ENCODE peak calls at places on chromosomes 6 and 20, in five cellular contexts. D, O, L, S and N are unnamed samples.

GRCh38 chr6:154478021-154478651 is 32.3 kb downstream of the CNKSR3 start:
- DNase-seq in D (no peak), O (no peak), L (no peak), S (no peak), N (no peak)

GRCh38 chr6:16759646-16760535 is 1.4 kb downstream of the ATXN1 start:
- DNase-seq in D (peak; percentile 90), O (peak; percentile 79), L (peak; percentile 56), S (peak; percentile 93), N (peak; percentile 77)

GRCh38 chr20:45993197-45993951 is 15.3 kb upstream of the MMP9 start:
- DNase-seq in D (no peak), O (no peak), L (no peak), S (no peak), N (peak; percentile 38)

GRCh38 chr6:168411130-168411529 is 29.9 kb upstream of the SMOC2 start:
- DNase-seq in D (no peak), O (peak; percentile 37), L (no peak), S (peak; percentile 43), N (no peak)

GRCh38 chr6:119037941-119038623 is 40.4 kb downstream of the FAM184A start:
- DNase-seq in D (no peak), O (no peak), L (no peak), S (no peak), N (no peak)

GRCh38 chr6:154593122-154593521 is 82.6 kb upstream of the CNKSR3 start:
- DNase-seq in D (no peak), O (no peak), L (no peak), S (no peak), N (no peak)

GRCh38 chr6:121441477-121441876 is 6.0 kb downstream of the GJA1 start:
- DNase-seq in D (no peak), O (no peak), L (no peak), S (no peak), N (no peak)

GRCh38 chr6:13526718-13527668 is 39.6 kb upstream of the GFOD1 start:
- DNase-seq in D (no peak), O (peak; percentile 44), L (peak; percentile 69), S (no peak), N (peak; percentile 58)

GRCh38 chr6:33372532-33373123 is 19.0 kb upstream of the KIFC1 start:
- DNase-seq in D (no peak), O (no peak), L (no peak), S (no peak), N (no peak)

GRCh38 chr20:50385733-50386640 is 124.2 kb upstream of the PTPN1 start:
- DNase-seq in D (no peak), O (no peak), L (peak; percentile 42), S (no peak), N (peak; percentile 83)

GRCh38 chr20:37226889-37227288 is 34.7 kb downstream of the GHRH start:
- DNase-seq in D (no peak), O (no peak), L (no peak), S (no peak), N (no peak)

GRCh38 chr20:49318430-49319203 is 40.8 kb upstream of the ZNFX1 start:
- DNase-seq in D (no peak), O (peak; percentile 67), L (peak; percentile 59), S (no peak), N (peak; percentile 22)

GRCh38 chr20:137668-138131 is 4.7 kb upstream of the DEFB126 start:
- DNase-seq in D (no peak), O (no peak), L (peak; percentile 36), S (no peak), N (peak; percentile 38)

GRCh38 chr6:4803343-4803744 is 27.1 kb downstream of the CDYL start:
- DNase-seq in D (no peak), O (no peak), L (no peak), S (no peak), N (no peak)

GRCh38 chr6:118933855-118934460 is 1.0 kb downstream of the MCM9 start:
- DNase-seq in D (no peak), O (no peak), L (no peak), S (no peak), N (no peak)

GRCh38 chr20:32437391-32438074 is 79.4 kb downstream of the ASXL1 start:
- DNase-seq in D (no peak), O (no peak), L (no peak), S (peak; percentile 28), N (peak; percentile 34)

GRCh38 chr20:32440069-32440757 is 82.1 kb downstream of the ASXL1 start:
- DNase-seq in D (no peak), O (no peak), L (no peak), S (peak; percentile 34), N (no peak)

GRCh38 chr20:32438331-32438858 is 80.3 kb downstream of the ASXL1 start:
- DNase-seq in D (no peak), O (no peak), L (no peak), S (peak; percentile 40), N (no peak)

GRCh38 chr20:32440758-32441078 is 82.6 kb downstream of the ASXL1 start:
- DNase-seq in D (no peak), O (no peak), L (no peak), S (no peak), N (no peak)

GRCh38 chr20:32439132-32439829 is 81.2 kb downstream of the ASXL1 start:
- DNase-seq in D (no peak), O (no peak), L (peak; percentile 33), S (peak; percentile 59), N (peak; percentile 69)
- TF ChIP-seq CTCF in D (no peak), O (no peak), L (peak; percentile 27), S (no peak), N (no peak)

GRCh38 chr6:139282684-139283083 is 9.1 kb downstream of the TXLNB start:
- DNase-seq in D (no peak), O (no peak), L (no peak), S (no peak), N (no peak)
- TF ChIP-seq CTCF in D (no peak), O (no peak), L (no peak), S (no peak), N (no peak)

GRCh38 chr20:40728470-40728869 is 39.4 kb upstream of the MAFB start:
- DNase-seq in D (no peak), O (no peak), L (no peak), S (no peak), N (no peak)
- TF ChIP-seq CTCF in D (no peak), O (no peak), L (peak; percentile 45), S (no peak), N (peak; percentile 39)

DNA sequence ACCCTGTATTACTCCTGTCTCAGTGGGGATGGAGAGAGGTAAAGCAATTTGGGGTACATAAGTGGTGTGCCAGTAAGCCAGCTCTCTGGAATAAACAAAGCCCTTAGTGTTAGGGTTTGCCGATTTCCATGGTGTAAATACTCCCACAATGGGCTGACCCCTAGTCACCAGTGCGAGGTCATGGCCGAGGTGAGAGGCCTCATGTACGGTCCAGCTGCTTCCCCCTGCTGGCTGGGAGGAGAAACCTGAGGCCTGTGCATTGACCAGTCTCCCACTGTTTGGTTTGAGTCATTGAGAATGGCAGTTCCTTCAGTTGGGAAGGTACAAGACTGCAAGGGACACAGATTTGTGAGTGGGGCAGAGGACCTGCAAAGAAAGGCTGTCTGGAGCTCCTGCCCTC is 382.0 kb downstream of the CDH26 start:
- DNase-seq in D (no peak), O (no peak), L (no peak), S (no peak), N (no peak)
- TF ChIP-seq CTCF in D (no peak), O (no peak), L (peak; percentile 25), S (no peak), N (no peak)

GRCh38 chr6:150081702-150082101 is 12.8 kb upstream of the ULBP3 start:
- DNase-seq in D (no peak), O (no peak), L (no peak), S (no peak), N (no peak)
- TF ChIP-seq CTCF in D (no peak), O (no peak), L (no peak), S (no peak), N (no peak)

DNA sequence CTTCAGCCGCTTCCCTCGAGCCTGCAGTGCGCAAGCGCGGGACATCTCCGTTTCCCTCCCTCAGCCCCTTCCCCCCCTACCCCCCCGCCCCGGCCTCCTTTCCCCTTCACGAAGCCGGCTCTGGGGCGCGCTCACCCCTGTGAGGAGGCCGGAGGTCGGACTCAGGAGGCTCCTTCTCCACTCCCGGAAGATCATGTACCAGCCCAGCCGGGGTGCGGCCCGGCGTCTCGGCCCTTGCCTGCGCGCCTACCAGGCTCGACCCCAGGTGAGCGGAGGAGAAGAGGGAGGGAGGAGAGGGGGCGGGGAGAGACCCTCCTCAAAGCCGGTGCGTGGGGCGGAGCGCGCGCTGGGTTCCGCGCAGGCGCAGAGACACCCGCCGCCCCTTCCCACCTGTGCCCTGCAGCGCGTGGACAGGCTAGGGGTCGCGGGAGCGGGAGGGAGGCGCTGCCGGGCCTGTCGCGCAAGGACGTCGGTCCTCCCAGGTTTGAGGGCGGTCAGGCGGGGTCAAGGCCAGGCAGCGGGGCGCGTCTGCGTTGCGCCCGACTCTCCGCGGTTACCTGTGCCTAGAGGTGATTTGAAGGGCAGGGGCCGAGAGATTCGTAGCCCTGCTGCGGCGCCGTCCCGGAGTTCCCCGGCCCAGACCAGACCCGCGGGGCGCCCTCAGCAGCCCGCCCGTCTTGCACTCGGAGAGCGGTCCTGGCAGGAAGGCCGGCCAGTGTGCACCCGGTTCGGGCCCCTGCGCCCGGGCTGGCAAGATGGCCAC is at the start of gene C6orf136:
- DNase-seq in D (peak; percentile 90), O (peak; percentile 90), L (peak; percentile 95), S (no peak), N (peak; percentile 86)
- TF ChIP-seq CTCF in D (no peak), O (no peak), L (no peak), S (no peak), N (no peak)

GRCh38 chr6:101398716-101399626 is 5.5 kb downstream of the GRIK2 start:
- DNase-seq in D (no peak), O (no peak), L (no peak), S (no peak), N (no peak)

GRCh38 chr6:101396552-101397173 is 3.2 kb downstream of the GRIK2 start:
- DNase-seq in D (peak; percentile 61), O (peak; percentile 81), L (peak; percentile 75), S (no peak), N (peak; percentile 64)

GRCh38 chr6:101399627-101399955 is 6.1 kb downstream of the GRIK2 start:
- DNase-seq in D (no peak), O (no peak), L (no peak), S (no peak), N (no peak)

GRCh38 chr6:101395345-101395744 is 1.8 kb downstream of the GRIK2 start:
- DNase-seq in D (no peak), O (no peak), L (no peak), S (no peak), N (no peak)

GRCh38 chr6:101397199-101397598 is 3.7 kb downstream of the GRIK2 start:
- DNase-seq in D (no peak), O (no peak), L (no peak), S (no peak), N (no peak)
- TF ChIP-seq CTCF in D (no peak), O (peak; percentile 36), L (no peak), S (no peak), N (no peak)

GRCh38 chr6:50655848-50656453 is 57.4 kb upstream of the TFAP2D start:
- DNase-seq in D (no peak), O (no peak), L (no peak), S (no peak), N (peak; percentile 2)
- TF ChIP-seq CTCF in D (no peak), O (peak; percentile 29), L (peak; percentile 65), S (peak; percentile 62), N (no peak)